ENCODE peak calls at places on chromosomes 6 and 20, in eight cellular contexts. O is T-helper 2 cell, W is HCT116, J is HT1080, M is frontal cortex, Z is H4, Y is AG08395, C is head of caudate nucleus. L is an unnamed sample.

GRCh38 chr6:56806368-56806767 is 148.5 kb upstream of the BEND6 start:
- DNase-seq in O (no peak), W (no peak), J (no peak), M (no peak), Z (no peak), Y (no peak), C (no peak), L (no peak)

GRCh38 chr20:5786930-5787826 is 37.0 kb downstream of the SHLD1 start:
- DNase-seq in O (no peak), W (no peak), J (peak; percentile 46), M (no peak), Z (no peak), Y (peak; percentile 37), C (no peak), L (no peak)

GRCh38 chr6:119026822-119027221 is 51.6 kb downstream of the FAM184A start:
- DNase-seq in O (no peak), W (no peak), J (no peak), M (no peak), Z (no peak), Y (no peak), C (no peak), L (no peak)

GRCh38 chr6:159168536-159169192 is 536 bp upstream of the FNDC1 start:
- DNase-seq in O (no peak), W (no peak), J (no peak), M (no peak), Z (no peak), Y (peak; percentile 76), C (no peak), L (no peak)

GRCh38 chr6:123497025-123497424 is 139.7 kb downstream of the TRDN start:
- DNase-seq in O (no peak), W (no peak), J (no peak), M (no peak), Z (no peak), Y (no peak), C (no peak), L (no peak)

GRCh38 chr6:129699661-129700060 is 10.3 kb downstream of the ARHGAP18 start:
- DNase-seq in O (no peak), W (no peak), J (no peak), M (no peak), Z (no peak), Y (no peak), C (no peak), L (no peak)

GRCh38 chr6:132023490-132023889 is 72.3 kb upstream of the CCN2 start:
- DNase-seq in O (no peak), W (peak; percentile 26), J (no peak), M (no peak), Z (no peak), Y (no peak), C (no peak), L (no peak)

GRCh38 chr6:148818939-148819575 is 72.2 kb downstream of the UST start:
- DNase-seq in O (no peak), W (no peak), J (no peak), M (no peak), Z (peak; percentile 11), Y (no peak), C (no peak), L (no peak)

GRCh38 chr6:142008016-142008735 is 124.5 kb upstream of the GJE1 start:
- DNase-seq in O (no peak), W (peak; percentile 33), J (peak; percentile 13), M (no peak), Z (no peak), Y (no peak), C (no peak), L (no peak)

GRCh38 chr20:49591217-49591865 is 23.4 kb upstream of the PTGIS start:
- DNase-seq in O (peak; percentile 74), W (no peak), J (no peak), M (no peak), Z (no peak), Y (no peak), C (no peak), L (no peak)

GRCh38 chr6:90168693-90169131 is 127.9 kb downstream of the BACH2 start:
- DNase-seq in O (no peak), W (no peak), J (peak; percentile 26), M (no peak), Z (no peak), Y (peak; percentile 31), C (no peak), L (no peak)

GRCh38 chr6:131134950-131135243 is 370 bp upstream of the AKAP7 start:
- DNase-seq in O (no peak), W (no peak), J (no peak), M (no peak), Z (no peak), Y (no peak), C (no peak), L (no peak)

GRCh38 chr6:30901436-30901835 is 6.6 kb upstream of the GTF2H4 start:
- DNase-seq in O (no peak), W (no peak), J (no peak), M (no peak), Z (no peak), Y (no peak), C (no peak), L (no peak)

GRCh38 chr20:13158339-13158738 is 62.7 kb upstream of the ISM1 start:
- DNase-seq in O (no peak), W (no peak), J (no peak), M (no peak), Z (no peak), Y (no peak), C (no peak), L (peak; percentile 11)

GRCh38 chr20:10848810-10849370 is 175.1 kb upstream of the JAG1 start:
- DNase-seq in O (peak; percentile 72), W (peak; percentile 21), J (peak; percentile 90), M (no peak), Z (peak; percentile 93), Y (peak; percentile 78), C (no peak), L (no peak)

GRCh38 chr6:99307295-99307907 is 42.1 kb downstream of the FAXC start:
- DNase-seq in O (no peak), W (no peak), J (no peak), M (no peak), Z (no peak), Y (no peak), C (no peak), L (no peak)

L was measured in Ammon's horn.